ENCODE peak calls at places on chromosomes 3 and 15, in eight cellular contexts. One of them, this sample, is unnamed.

GRCh38 chr3:158103131-158103955 is 2.9 kb downstream of the SHOX2 start:
- DNase-seq in esophagus muscularis mucosa: no peak
- DNase-seq in heart left ventricle: peak; percentile 12
- DNase-seq in ascending aorta: peak; percentile 62
- DNase-seq in neuronal stem cell: no peak
- DNase-seq in CD8-positive, alpha-beta T cell: no peak
- DNase-seq in ovary: peak; percentile 16
- DNase-seq in cardiac muscle cell: no peak
- DNase-seq in this sample: peak; percentile 84

GRCh38 chr3:190116551-190117067 is 4.1 kb downstream of the P3H2 start:
- DNase-seq in ascending aorta: no peak
- DNase-seq in CD8-positive, alpha-beta T cell: no peak
- DNase-seq in cardiac muscle cell: no peak
- DNase-seq in heart left ventricle: no peak
- DNase-seq in neuronal stem cell: no peak
- DNase-seq in ovary: no peak
- DNase-seq in esophagus muscularis mucosa: no peak
- DNase-seq in this sample: no peak

GRCh38 chr3:43506644-43507043 is 115.2 kb downstream of the ANO10 start:
- DNase-seq in CD8-positive, alpha-beta T cell: no peak
- DNase-seq in ovary: no peak
- DNase-seq in cardiac muscle cell: no peak
- DNase-seq in ascending aorta: no peak
- DNase-seq in neuronal stem cell: no peak
- DNase-seq in heart left ventricle: no peak
- DNase-seq in esophagus muscularis mucosa: no peak
- DNase-seq in this sample: no peak

GRCh38 chr3:151445283-151446001 is 15.4 kb downstream of the IGSF10 start:
- DNase-seq in cardiac muscle cell: no peak
- DNase-seq in neuronal stem cell: no peak
- DNase-seq in esophagus muscularis mucosa: no peak
- DNase-seq in CD8-positive, alpha-beta T cell: no peak
- DNase-seq in ascending aorta: no peak
- DNase-seq in heart left ventricle: no peak
- DNase-seq in ovary: no peak
- DNase-seq in this sample: peak; percentile 49

GRCh38 chr3:176663376-176663775 is 533.9 kb downstream of the TBL1XR1 start:
- DNase-seq in heart left ventricle: no peak
- DNase-seq in cardiac muscle cell: no peak
- DNase-seq in CD8-positive, alpha-beta T cell: no peak
- DNase-seq in esophagus muscularis mucosa: no peak
- DNase-seq in ovary: no peak
- DNase-seq in ascending aorta: no peak
- DNase-seq in neuronal stem cell: no peak
- DNase-seq in this sample: no peak

GRCh38 chr3:76651784-76652183 is 388.1 kb upstream of the ROBO2 start:
- DNase-seq in ovary: no peak
- DNase-seq in heart left ventricle: no peak
- DNase-seq in cardiac muscle cell: no peak
- DNase-seq in esophagus muscularis mucosa: no peak
- DNase-seq in neuronal stem cell: no peak
- DNase-seq in CD8-positive, alpha-beta T cell: no peak
- DNase-seq in ascending aorta: no peak
- DNase-seq in this sample: no peak

GRCh38 chr15:88396382-88396781 is 70.8 kb downstream of the MRPL46 start:
- DNase-seq in heart left ventricle: no peak
- DNase-seq in CD8-positive, alpha-beta T cell: no peak
- DNase-seq in neuronal stem cell: no peak
- DNase-seq in cardiac muscle cell: no peak
- DNase-seq in ovary: no peak
- DNase-seq in ascending aorta: no peak
- DNase-seq in esophagus muscularis mucosa: no peak
- DNase-seq in this sample: no peak

GRCh38 chr15:71237456-71238188 is 122.4 kb downstream of the THSD4 start:
- DNase-seq in cardiac muscle cell: peak; percentile 15
- DNase-seq in esophagus muscularis mucosa: no peak
- DNase-seq in CD8-positive, alpha-beta T cell: no peak
- DNase-seq in neuronal stem cell: no peak
- DNase-seq in ascending aorta: no peak
- DNase-seq in ovary: peak; percentile 31
- DNase-seq in heart left ventricle: peak; percentile 77
- DNase-seq in this sample: peak; percentile 89

GRCh38 chr15:80773792-80774352 is 5.3 kb upstream of the CEMIP start:
- DNase-seq in heart left ventricle: no peak
- DNase-seq in CD8-positive, alpha-beta T cell: no peak
- DNase-seq in neuronal stem cell: no peak
- DNase-seq in ascending aorta: no peak
- DNase-seq in esophagus muscularis mucosa: no peak
- DNase-seq in ovary: no peak
- DNase-seq in cardiac muscle cell: no peak
- DNase-seq in this sample: no peak

GRCh38 chr3:71684752-71685151 is 40.5 kb downstream of the EIF4E3 start:
- DNase-seq in neuronal stem cell: no peak
- DNase-seq in esophagus muscularis mucosa: no peak
- DNase-seq in cardiac muscle cell: no peak
- DNase-seq in heart left ventricle: no peak
- DNase-seq in CD8-positive, alpha-beta T cell: no peak
- DNase-seq in ovary: peak; percentile 65
- DNase-seq in ascending aorta: no peak
- DNase-seq in this sample: no peak

GRCh38 chr15:80580107-80580506 is 115.0 kb upstream of the ABHD17C start:
- DNase-seq in ascending aorta: no peak
- DNase-seq in CD8-positive, alpha-beta T cell: no peak
- DNase-seq in ovary: no peak
- DNase-seq in neuronal stem cell: no peak
- DNase-seq in heart left ventricle: no peak
- DNase-seq in cardiac muscle cell: no peak
- DNase-seq in esophagus muscularis mucosa: no peak
- DNase-seq in this sample: no peak

GRCh38 chr3:10740954-10741353 is 75.1 kb upstream of the SLC6A11 start:
- DNase-seq in esophagus muscularis mucosa: no peak
- DNase-seq in neuronal stem cell: no peak
- DNase-seq in cardiac muscle cell: no peak
- DNase-seq in ovary: no peak
- DNase-seq in ascending aorta: no peak
- DNase-seq in heart left ventricle: no peak
- DNase-seq in CD8-positive, alpha-beta T cell: no peak
- DNase-seq in this sample: no peak

GRCh38 chr3:15646924-15647511 is 45.5 kb downstream of the BTD start:
- DNase-seq in CD8-positive, alpha-beta T cell: no peak
- DNase-seq in cardiac muscle cell: no peak
- DNase-seq in ascending aorta: peak; percentile 86
- DNase-seq in heart left ventricle: peak; percentile 75
- DNase-seq in neuronal stem cell: no peak
- DNase-seq in esophagus muscularis mucosa: no peak
- DNase-seq in ovary: peak; percentile 63
- DNase-seq in this sample: peak; percentile 62

GRCh38 chr3:186162221-186162620 is 53.3 kb upstream of the ETV5 start:
- DNase-seq in esophagus muscularis mucosa: no peak
- DNase-seq in cardiac muscle cell: no peak
- DNase-seq in neuronal stem cell: no peak
- DNase-seq in ascending aorta: no peak
- DNase-seq in ovary: no peak
- DNase-seq in heart left ventricle: peak; percentile 19
- DNase-seq in CD8-positive, alpha-beta T cell: no peak
- DNase-seq in this sample: no peak

GRCh38 chr3:195080571-195081141 is 190.3 kb downstream of the XXYLT1 start:
- DNase-seq in CD8-positive, alpha-beta T cell: no peak
- DNase-seq in ovary: no peak
- DNase-seq in neuronal stem cell: no peak
- DNase-seq in cardiac muscle cell: peak; percentile 22
- DNase-seq in heart left ventricle: peak; percentile 76
- DNase-seq in ascending aorta: no peak
- DNase-seq in esophagus muscularis mucosa: no peak
- DNase-seq in this sample: peak; percentile 40

GRCh38 chr3:195079636-195080035 is 191.3 kb downstream of the XXYLT1 start:
- DNase-seq in CD8-positive, alpha-beta T cell: no peak
- DNase-seq in neuronal stem cell: no peak
- DNase-seq in ovary: no peak
- DNase-seq in cardiac muscle cell: no peak
- DNase-seq in ascending aorta: no peak
- DNase-seq in esophagus muscularis mucosa: no peak
- DNase-seq in heart left ventricle: no peak
- DNase-seq in this sample: peak; percentile 22

GRCh38 chr3:195081242-195081963 is 189.6 kb downstream of the XXYLT1 start:
- DNase-seq in ovary: no peak
- DNase-seq in cardiac muscle cell: peak; percentile 22
- DNase-seq in heart left ventricle: no peak
- DNase-seq in ascending aorta: no peak
- DNase-seq in neuronal stem cell: no peak
- DNase-seq in esophagus muscularis mucosa: no peak
- DNase-seq in CD8-positive, alpha-beta T cell: no peak
- DNase-seq in this sample: no peak

GRCh38 chr3:195078891-195079440 is 192.0 kb downstream of the XXYLT1 start:
- DNase-seq in ovary: no peak
- DNase-seq in ascending aorta: no peak
- DNase-seq in esophagus muscularis mucosa: no peak
- DNase-seq in heart left ventricle: no peak
- DNase-seq in neuronal stem cell: no peak
- DNase-seq in cardiac muscle cell: no peak
- DNase-seq in CD8-positive, alpha-beta T cell: no peak
- DNase-seq in this sample: peak; percentile 23

DNA sequence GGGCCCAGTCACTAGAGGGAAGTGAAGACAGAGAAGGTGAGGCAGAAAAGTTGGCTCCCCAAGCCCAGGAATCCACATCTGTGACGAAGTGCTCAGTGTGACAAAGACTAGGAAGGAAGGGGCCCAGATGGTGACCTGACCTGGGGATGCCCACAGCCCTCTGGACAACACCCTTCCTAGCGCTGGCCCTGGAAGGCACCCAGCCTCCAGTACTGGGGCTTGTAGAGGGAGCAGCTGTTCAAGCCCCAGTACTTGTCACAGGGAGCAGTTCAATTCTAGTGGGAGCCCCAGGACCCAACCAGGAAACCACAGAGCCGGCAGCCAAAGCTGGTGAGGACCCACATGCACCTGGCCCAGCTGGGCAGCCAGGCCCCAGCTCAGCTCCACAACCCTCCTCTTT is 190.8 kb downstream of the XXYLT1 start:
- DNase-seq in ovary: no peak
- DNase-seq in heart left ventricle: no peak
- DNase-seq in ascending aorta: no peak
- DNase-seq in CD8-positive, alpha-beta T cell: no peak
- DNase-seq in neuronal stem cell: no peak
- DNase-seq in esophagus muscularis mucosa: no peak
- DNase-seq in cardiac muscle cell: no peak
- DNase-seq in this sample: no peak
- H3K4me1 ChIP-seq in ovary: peaks cover 5% of the 10 kb centered on the region
- H3K4me1 ChIP-seq in heart left ventricle: peaks cover 29% of the 10 kb centered on the region
- H3K4me1 ChIP-seq in ascending aorta: no peaks in the 10 kb centered on the region
- H3K4me1 ChIP-seq in CD8-positive, alpha-beta T cell: no peaks in the 10 kb centered on the region
- H3K4me1 ChIP-seq in neuronal stem cell: peaks cover 12% of the 10 kb centered on the region
- H3K4me1 ChIP-seq in esophagus muscularis mucosa: peaks cover 32% of the 10 kb centered on the region
- H3K4me1 ChIP-seq in cardiac muscle cell: peaks cover 9% of the 10 kb centered on the region
- H3K4me1 ChIP-seq in this sample: peaks cover 7% of the 10 kb centered on the region

DNA sequence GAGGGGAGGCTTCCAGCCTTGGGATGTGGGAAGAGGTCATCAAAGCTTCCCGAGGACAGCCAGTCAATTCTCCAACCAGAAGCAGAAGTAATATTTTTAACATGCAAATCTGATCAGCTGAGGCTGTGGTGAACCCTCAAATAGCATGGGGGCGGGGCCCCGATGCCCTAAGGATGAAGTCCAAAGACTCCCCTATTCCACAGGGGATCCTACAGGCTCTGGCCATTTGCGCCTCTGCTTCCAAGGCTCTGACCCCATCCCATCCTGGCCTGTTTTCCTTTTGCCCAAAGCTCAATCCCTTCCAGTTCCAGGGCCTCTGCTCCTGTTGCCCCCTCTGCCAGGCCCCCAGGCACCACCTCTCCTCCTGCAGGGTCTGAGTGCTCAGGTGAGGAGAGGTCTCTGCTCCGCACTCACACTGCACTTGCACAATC is 6.7 kb upstream of the CSK start:
- DNase-seq in cardiac muscle cell: no peak
- DNase-seq in heart left ventricle: no peak
- DNase-seq in neuronal stem cell: no peak
- DNase-seq in CD8-positive, alpha-beta T cell: no peak
- DNase-seq in ovary: no peak
- DNase-seq in esophagus muscularis mucosa: no peak
- DNase-seq in ascending aorta: no peak
- DNase-seq in this sample: no peak
- H3K4me3 ChIP-seq in cardiac muscle cell: no peak overlapping the region
- H3K4me3 ChIP-seq in heart left ventricle: no peak overlapping the region
- H3K4me3 ChIP-seq in neuronal stem cell: no peak overlapping the region
- H3K4me3 ChIP-seq in CD8-positive, alpha-beta T cell: no peak overlapping the region
- H3K4me3 ChIP-seq in ovary: no peak overlapping the region
- H3K4me3 ChIP-seq in esophagus muscularis mucosa: no peak overlapping the region
- H3K4me3 ChIP-seq in ascending aorta: no peak overlapping the region
- H3K4me3 ChIP-seq in this sample: no peak overlapping the region

DNA sequence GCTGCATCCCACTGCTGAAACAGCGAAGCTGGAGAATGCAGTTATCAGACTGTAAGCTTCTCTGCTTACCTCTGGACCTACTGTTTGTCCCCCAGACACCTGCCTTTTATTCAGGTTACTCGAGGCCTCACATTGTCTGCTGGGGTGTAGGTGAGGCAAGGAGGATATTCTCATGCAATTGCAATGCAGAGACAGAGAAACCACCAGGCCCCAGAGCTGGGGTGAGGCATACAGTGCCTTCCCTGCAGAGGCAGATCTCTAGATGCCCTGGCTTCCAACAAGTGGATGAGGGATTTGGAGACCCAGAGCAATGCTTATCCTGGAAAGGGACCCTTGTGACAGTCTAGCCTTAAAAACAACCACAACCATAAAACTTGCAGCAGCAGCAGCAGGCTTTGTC is 263.4 kb upstream of the ST8SIA2 start:
- DNase-seq in CD8-positive, alpha-beta T cell: no peak
- DNase-seq in heart left ventricle: no peak
- DNase-seq in cardiac muscle cell: no peak
- DNase-seq in neuronal stem cell: no peak
- DNase-seq in ovary: no peak
- DNase-seq in esophagus muscularis mucosa: no peak
- DNase-seq in ascending aorta: no peak
- DNase-seq in this sample: no peak
- H3K9me3 ChIP-seq in CD8-positive, alpha-beta T cell: no peaks in the 10 kb centered on the region
- H3K9me3 ChIP-seq in heart left ventricle: no peaks in the 10 kb centered on the region
- H3K9me3 ChIP-seq in cardiac muscle cell: no peaks in the 10 kb centered on the region
- H3K9me3 ChIP-seq in neuronal stem cell: no peaks in the 10 kb centered on the region
- H3K9me3 ChIP-seq in ovary: no peaks in the 10 kb centered on the region
- H3K9me3 ChIP-seq in esophagus muscularis mucosa: no peaks in the 10 kb centered on the region
- H3K9me3 ChIP-seq in ascending aorta: no peaks in the 10 kb centered on the region
- H3K9me3 ChIP-seq in this sample: no peaks in the 10 kb centered on the region

DNA sequence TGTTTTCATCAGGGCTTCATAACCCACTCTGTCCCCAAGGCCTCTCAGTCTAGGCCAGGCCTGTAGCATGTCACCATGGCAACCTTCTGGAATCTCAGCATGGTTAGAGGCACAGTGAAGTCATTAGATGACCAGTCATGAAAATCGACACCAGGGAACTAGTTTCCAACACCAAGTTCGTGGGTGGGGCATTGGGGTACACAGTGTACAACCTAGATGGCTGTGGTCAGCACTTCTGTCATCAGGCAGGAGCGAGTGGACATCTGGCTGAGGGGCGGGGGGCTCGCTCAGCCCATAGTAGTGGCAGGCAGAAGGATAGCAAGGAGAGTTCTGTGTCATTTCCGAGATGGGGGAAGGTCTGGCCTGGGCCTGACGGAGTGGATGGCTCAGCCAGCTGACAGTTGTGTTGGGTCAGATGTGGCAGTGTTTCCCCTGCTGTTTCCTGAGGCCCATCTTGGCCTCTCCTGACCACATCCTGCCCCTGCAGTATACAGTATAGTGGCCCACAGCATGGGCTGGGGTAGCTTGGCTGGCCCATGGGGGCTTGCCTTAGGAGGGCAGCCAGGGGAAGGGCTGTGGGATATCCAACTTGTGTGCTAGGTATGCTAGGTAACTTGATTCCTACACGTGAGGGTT is 75.8 kb upstream of the PRR23C start:
- DNase-seq in cardiac muscle cell: peak; percentile 77
- DNase-seq in esophagus muscularis mucosa: peak; percentile 91
- DNase-seq in heart left ventricle: no peak
- DNase-seq in ovary: no peak
- DNase-seq in ascending aorta: peak; percentile 50
- DNase-seq in neuronal stem cell: no peak
- DNase-seq in CD8-positive, alpha-beta T cell: no peak
- DNase-seq in this sample: no peak
- H3K4me1 ChIP-seq in cardiac muscle cell: peaks cover 8% of the 10 kb centered on the region
- H3K4me1 ChIP-seq in esophagus muscularis mucosa: no peaks in the 10 kb centered on the region
- H3K4me1 ChIP-seq in heart left ventricle: no peaks in the 10 kb centered on the region
- H3K4me1 ChIP-seq in ovary: peaks cover 8% of the 10 kb centered on the region
- H3K4me1 ChIP-seq in ascending aorta: no peaks in the 10 kb centered on the region
- H3K4me1 ChIP-seq in neuronal stem cell: peaks cover 12% of the 10 kb centered on the region
- H3K4me1 ChIP-seq in CD8-positive, alpha-beta T cell: no peaks in the 10 kb centered on the region
- H3K4me1 ChIP-seq in this sample: no peaks in the 10 kb centered on the region

This sample was measured in right cardiac atrium.